ENCODE peak calls at places on chromosomes 4 and X, in nine cellular contexts. A, U, V, R, K, L, W, G and D are unnamed samples.

GRCh38 chrX:10722804-10723364 is 102.5 kb upstream of the MID1 start:
- DNase-seq in W (peak; percentile 62), U (peak; percentile 10), L (peak; percentile 54), G (peak; percentile 41), A (peak; percentile 61), V (peak; percentile 33), R (peak; percentile 9), K (peak; percentile 55), D (peak; percentile 9)

GRCh38 chr4:26321326-26322276 is 787 bp downstream of the RBPJ start:
- DNase-seq in W (peak; percentile 43), K (peak; percentile 44), G (no peak), L (no peak), A (peak; percentile 51), R (no peak), V (no peak), U (peak; percentile 6), D (peak; percentile 29)

GRCh38 chrX:36983831-36984230 is 24.3 kb upstream of the FAM47C start:
- DNase-seq in W (no peak), L (no peak), R (no peak), U (no peak), G (no peak), K (no peak), V (no peak), A (no peak), D (no peak)

GRCh38 chr4:153222790-153223417 is 18.7 kb downstream of the TRIM2 start:
- DNase-seq in L (peak; percentile 66), K (peak; percentile 61), R (peak; percentile 6), W (peak; percentile 44), G (peak; percentile 35), A (peak; percentile 40), V (peak; percentile 38), U (no peak), D (peak; percentile 54)

GRCh38 chr4:107951551-107951950 is 20.2 kb downstream of the CYP2U1 start:
- DNase-seq in W (no peak), U (no peak), R (no peak), G (no peak), A (no peak), V (no peak), K (peak; percentile 82), L (no peak), D (no peak)

GRCh38 chrX:109926743-109927662 is 75.9 kb upstream of the TMEM164 start:
- DNase-seq in U (no peak), G (no peak), K (no peak), V (no peak), R (no peak), A (peak; percentile 55), L (no peak), W (no peak), D (no peak)

GRCh38 chr4:15130441-15130840 is 128.2 kb downstream of the CPEB2 start:
- DNase-seq in K (no peak), A (no peak), V (peak; percentile 48), R (no peak), U (no peak), L (no peak), G (no peak), W (no peak), D (no peak)

GRCh38 chr4:24197891-24198290 is 308.0 kb upstream of the PPARGC1A start:
- DNase-seq in L (no peak), U (no peak), R (no peak), G (no peak), V (no peak), K (no peak), W (no peak), A (no peak), D (no peak)

GRCh38 chr4:5758741-5759140 is 47.7 kb downstream of the EVC start:
- DNase-seq in G (peak; percentile 60), K (peak; percentile 99), A (no peak), L (no peak), V (no peak), W (no peak), U (no peak), R (no peak), D (no peak)

GRCh38 chr4:7062816-7063215 is 5.0 kb downstream of the GRPEL1 start:
- DNase-seq in L (no peak), W (no peak), V (no peak), R (no peak), A (no peak), K (peak; percentile 12), U (no peak), G (no peak), D (no peak)

GRCh38 chr4:155433636-155434360 is 57.0 kb upstream of the MAP9 start:
- DNase-seq in W (no peak), K (peak; percentile 74), G (no peak), V (no peak), A (no peak), U (no peak), R (no peak), L (no peak), D (no peak)

GRCh38 chr4:113276448-113277158 is 227.2 kb downstream of the ANK2 start:
- DNase-seq in V (peak; percentile 18), U (no peak), K (no peak), L (no peak), W (no peak), A (no peak), R (no peak), G (no peak), D (no peak)

GRCh38 chrX:106802063-106802387 is 448 bp upstream of the TBC1D8B start:
- DNase-seq in W (no peak), R (no peak), A (no peak), L (no peak), V (no peak), K (peak; percentile 37), U (no peak), G (no peak), D (no peak)

GRCh38 chrX:8003147-8003883 is 76.1 kb upstream of the PNPLA4 start:
- DNase-seq in L (no peak), W (no peak), G (no peak), A (no peak), K (no peak), U (no peak), V (no peak), R (no peak), D (no peak)

GRCh38 chr4:21593268-21594002 is 355.1 kb downstream of the KCNIP4 start:
- DNase-seq in L (no peak), A (no peak), R (no peak), G (no peak), V (no peak), K (no peak), U (no peak), W (no peak), D (no peak)

GRCh38 chrX:21373637-21374162 is 518 bp upstream of the CNKSR2 start:
- DNase-seq in K (no peak), L (no peak), R (peak; percentile 5), G (no peak), U (no peak), A (peak; percentile 3), W (no peak), V (no peak), D (peak; percentile 28)

GRCh38 chr4:186698028-186698427 is 25.6 kb downstream of the FAT1 start:
- DNase-seq in W (no peak), R (no peak), G (no peak), K (no peak), A (no peak), U (no peak), V (no peak), L (no peak), D (no peak)

GRCh38 chr4:100095729-100096595 is 94.3 kb downstream of the DDIT4L start:
- DNase-seq in K (peak; percentile 82), W (peak; percentile 27), V (peak; percentile 7), A (peak; percentile 38), G (peak; percentile 18), R (peak; percentile 35), U (peak; percentile 14), L (peak; percentile 50), D (peak; percentile 63)

GRCh38 chr4:189202182-189202868 is 738.3 kb upstream of the FRG1 start:
- DNase-seq in G (peak; percentile 57), V (peak; percentile 24), W (peak; percentile 53), L (peak; percentile 17), U (no peak), A (peak; percentile 38), K (peak; percentile 13), R (no peak), D (peak; percentile 80)

GRCh38 chrX:64642482-64642881 is 247.2 kb upstream of the MTMR8 start:
- DNase-seq in V (no peak), K (no peak), W (no peak), U (no peak), A (no peak), G (no peak), L (no peak), R (no peak), D (peak; percentile 38)

GRCh38 chrX:119516157-119516702 is 48.0 kb downstream of the SLC25A5 start:
- DNase-seq in R (peak; percentile 27), A (peak; percentile 76), V (peak; percentile 59), L (peak; percentile 80), W (peak; percentile 20), G (peak; percentile 77), K (peak; percentile 75), U (peak; percentile 8), D (peak; percentile 78)

GRCh38 chr4:795726-796119 is 30.2 kb downstream of the CPLX1 start:
- DNase-seq in K (no peak), R (no peak), A (no peak), L (no peak), W (no peak), U (no peak), G (no peak), V (no peak), D (no peak)

GRCh38 chr4:106080376-106080775 is 185.1 kb downstream of the NPNT start:
- DNase-seq in W (no peak), A (no peak), L (no peak), R (no peak), G (no peak), U (no peak), V (no peak), K (no peak), D (no peak)

GRCh38 chr4:180925800-180926199 is 1317.4 kb upstream of the TENM3 start:
- DNase-seq in W (no peak), A (no peak), K (peak; percentile 49), G (no peak), U (no peak), R (no peak), L (no peak), V (no peak), D (no peak)